ENCODE peak calls at places on chromosomes 12 and 14, in six cellular contexts. One of them, this sample, is unnamed.

GRCh38 chr12:89126712-89127111 is 225.6 kb downstream of the DUSP6 start:
- DNase-seq in Peyer's patch: no peak
- DNase-seq in head of caudate nucleus: no peak
- DNase-seq in mesenchymal stem cell: no peak
- DNase-seq in fibroblast of lung: peak
- DNase-seq in C1 segment of cervical spinal cord: no peak
- DNase-seq in this sample: no peak

GRCh38 chr14:31410048-31410654 is 10.2 kb downstream of the HEATR5A start:
- DNase-seq in head of caudate nucleus: no peak
- DNase-seq in Peyer's patch: no peak
- DNase-seq in C1 segment of cervical spinal cord: no peak
- DNase-seq in mesenchymal stem cell: no peak
- DNase-seq in fibroblast of lung: no peak
- DNase-seq in this sample: no peak

GRCh38 chr12:95102916-95103671 is 29.7 kb upstream of the NR2C1 start:
- DNase-seq in mesenchymal stem cell: peak
- DNase-seq in Peyer's patch: no peak
- DNase-seq in C1 segment of cervical spinal cord: no peak
- DNase-seq in head of caudate nucleus: no peak
- DNase-seq in fibroblast of lung: peak
- DNase-seq in this sample: no peak

GRCh38 chr12:19316420-19316819 is 122.9 kb upstream of the AEBP2 start:
- DNase-seq in head of caudate nucleus: no peak
- DNase-seq in C1 segment of cervical spinal cord: no peak
- DNase-seq in Peyer's patch: no peak
- DNase-seq in fibroblast of lung: peak
- DNase-seq in mesenchymal stem cell: peak
- DNase-seq in this sample: no peak

GRCh38 chr12:1927751-1928351 is 9.4 kb upstream of the CACNA2D4 start:
- DNase-seq in mesenchymal stem cell: no peak
- DNase-seq in Peyer's patch: peak
- DNase-seq in head of caudate nucleus: no peak
- DNase-seq in C1 segment of cervical spinal cord: no peak
- DNase-seq in fibroblast of lung: no peak
- DNase-seq in this sample: no peak

GRCh38 chr14:49294736-49295135 is 291.4 kb downstream of the RPS29 start:
- DNase-seq in head of caudate nucleus: no peak
- DNase-seq in fibroblast of lung: no peak
- DNase-seq in mesenchymal stem cell: no peak
- DNase-seq in Peyer's patch: no peak
- DNase-seq in C1 segment of cervical spinal cord: no peak
- DNase-seq in this sample: no peak

GRCh38 chr12:16610743-16611142 is 4.8 kb upstream of the LMO3 start:
- DNase-seq in Peyer's patch: no peak
- DNase-seq in fibroblast of lung: no peak
- DNase-seq in head of caudate nucleus: no peak
- DNase-seq in mesenchymal stem cell: no peak
- DNase-seq in C1 segment of cervical spinal cord: no peak
- DNase-seq in this sample: no peak

GRCh38 chr12:112342587-112342986 is 39.6 kb downstream of the HECTD4 start:
- DNase-seq in Peyer's patch: no peak
- DNase-seq in fibroblast of lung: no peak
- DNase-seq in mesenchymal stem cell: no peak
- DNase-seq in head of caudate nucleus: no peak
- DNase-seq in C1 segment of cervical spinal cord: no peak
- DNase-seq in this sample: no peak

GRCh38 chr14:24721772-24722171 is 87.8 kb upstream of the GZMB start:
- DNase-seq in mesenchymal stem cell: no peak
- DNase-seq in Peyer's patch: no peak
- DNase-seq in head of caudate nucleus: no peak
- DNase-seq in fibroblast of lung: no peak
- DNase-seq in C1 segment of cervical spinal cord: no peak
- DNase-seq in this sample: no peak

GRCh38 chr12:1115471-1116242 is 124.6 kb downstream of the ERC1 start:
- DNase-seq in C1 segment of cervical spinal cord: no peak
- DNase-seq in mesenchymal stem cell: no peak
- DNase-seq in fibroblast of lung: peak
- DNase-seq in Peyer's patch: no peak
- DNase-seq in head of caudate nucleus: no peak
- DNase-seq in this sample: no peak

GRCh38 chr12:46430340-46430948 is 57.9 kb upstream of the SLC38A2 start:
- DNase-seq in C1 segment of cervical spinal cord: no peak
- DNase-seq in head of caudate nucleus: no peak
- DNase-seq in Peyer's patch: peak
- DNase-seq in mesenchymal stem cell: peak
- DNase-seq in fibroblast of lung: peak
- DNase-seq in this sample: no peak

GRCh38 chr12:58252914-58253313 is 311.5 kb downstream of the ATP23 start:
- DNase-seq in C1 segment of cervical spinal cord: no peak
- DNase-seq in head of caudate nucleus: no peak
- DNase-seq in Peyer's patch: no peak
- DNase-seq in fibroblast of lung: no peak
- DNase-seq in mesenchymal stem cell: no peak
- DNase-seq in this sample: no peak

GRCh38 chr12:88371416-88372183 is 208.7 kb downstream of the KITLG start:
- DNase-seq in mesenchymal stem cell: peak
- DNase-seq in Peyer's patch: no peak
- DNase-seq in head of caudate nucleus: no peak
- DNase-seq in fibroblast of lung: peak
- DNase-seq in C1 segment of cervical spinal cord: no peak
- DNase-seq in this sample: no peak

GRCh38 chr14:39665084-39665483 is 232.9 kb upstream of the FBXO33 start:
- DNase-seq in mesenchymal stem cell: no peak
- DNase-seq in fibroblast of lung: no peak
- DNase-seq in C1 segment of cervical spinal cord: no peak
- DNase-seq in head of caudate nucleus: no peak
- DNase-seq in Peyer's patch: no peak
- DNase-seq in this sample: no peak